ENCODE peak calls at places on chromosomes 5 and 9, in four cellular contexts. One of them, this sample, is unnamed.

GRCh38 chr5:67063791-67064190 is 132.8 kb downstream of the CD180 start:
- DNase-seq in SJCRH30: no peak
- DNase-seq in left ventricle myocardium inferior: no peak
- DNase-seq in nucleus accumbens: no peak
- DNase-seq in this sample: no peak

GRCh38 chr9:121674952-121675351 is 23.5 kb downstream of the DAB2IP start:
- DNase-seq in left ventricle myocardium inferior: no peak
- DNase-seq in SJCRH30: no peak
- DNase-seq in nucleus accumbens: no peak
- DNase-seq in this sample: no peak

GRCh38 chr5:78586251-78586650 is 62.3 kb downstream of the LHFPL2 start:
- DNase-seq in SJCRH30: peak
- DNase-seq in left ventricle myocardium inferior: no peak
- DNase-seq in nucleus accumbens: no peak
- DNase-seq in this sample: no peak

GRCh38 chr5:72018158-72018803 is 89.0 kb upstream of the MAP1B start:
- DNase-seq in left ventricle myocardium inferior: peak
- DNase-seq in SJCRH30: peak
- DNase-seq in nucleus accumbens: no peak
- DNase-seq in this sample: peak

GRCh38 chr9:35776018-35776417 is 15.4 kb upstream of the NPR2 start:
- DNase-seq in SJCRH30: no peak
- DNase-seq in nucleus accumbens: no peak
- DNase-seq in left ventricle myocardium inferior: no peak
- DNase-seq in this sample: no peak

GRCh38 chr9:121620777-121621437 is 30.5 kb upstream of the DAB2IP start:
- DNase-seq in SJCRH30: peak
- DNase-seq in left ventricle myocardium inferior: no peak
- DNase-seq in nucleus accumbens: no peak
- DNase-seq in this sample: no peak

GRCh38 chr9:114452219-114453169 is 52.8 kb downstream of the WHRN start:
- DNase-seq in SJCRH30: no peak
- DNase-seq in left ventricle myocardium inferior: no peak
- DNase-seq in nucleus accumbens: no peak
- DNase-seq in this sample: peak

GRCh38 chr5:179307931-179308471 is 37.3 kb downstream of the ADAMTS2 start:
- DNase-seq in left ventricle myocardium inferior: no peak
- DNase-seq in SJCRH30: no peak
- DNase-seq in nucleus accumbens: no peak
- DNase-seq in this sample: no peak

GRCh38 chr5:78527054-78527884 is 121.3 kb downstream of the LHFPL2 start:
- DNase-seq in SJCRH30: no peak
- DNase-seq in left ventricle myocardium inferior: peak
- DNase-seq in nucleus accumbens: no peak
- DNase-seq in this sample: no peak

This sample was measured in naive thymus-derived CD8-positive, alpha-beta T cell.